ENCODE peak calls at places on chromosomes 11 and 22, in eight cellular contexts. One of them, this sample, is unnamed.
A peak's percentile ranks its signal among the peaks of the same experiment; 100 is the strongest.

GRCh38 chr11:76596652-76597051 is 73.9 kb downstream of the LRRC32 start:
- DNase-seq in transverse colon: no peak
- DNase-seq in dorsolateral prefrontal cortex: no peak
- DNase-seq in psoas muscle: no peak
- DNase-seq in tibial artery: no peak
- DNase-seq in AG10803: no peak
- DNase-seq in HL-60: no peak
- DNase-seq in heart left ventricle: no peak
- DNase-seq in this sample: no peak

GRCh38 chr22:43197271-43197941 is 10.5 kb upstream of the TTLL12 start:
- DNase-seq in transverse colon: no peak
- DNase-seq in dorsolateral prefrontal cortex: no peak
- DNase-seq in psoas muscle: peak; percentile 8
- DNase-seq in tibial artery: no peak
- DNase-seq in AG10803: peak; percentile 79
- DNase-seq in HL-60: no peak
- DNase-seq in heart left ventricle: no peak
- DNase-seq in this sample: no peak

GRCh38 chr22:43411981-43412807 is at the start of gene MPPED1:
- DNase-seq in transverse colon: no peak
- DNase-seq in dorsolateral prefrontal cortex: no peak
- DNase-seq in psoas muscle: no peak
- DNase-seq in tibial artery: no peak
- DNase-seq in AG10803: no peak
- DNase-seq in HL-60: no peak
- DNase-seq in heart left ventricle: no peak
- DNase-seq in this sample: no peak

GRCh38 chr22:39332441-39333064 is 13.1 kb upstream of the RPL3 start:
- DNase-seq in transverse colon: no peak
- DNase-seq in dorsolateral prefrontal cortex: no peak
- DNase-seq in psoas muscle: no peak
- DNase-seq in tibial artery: no peak
- DNase-seq in AG10803: peak; percentile 69
- DNase-seq in HL-60: no peak
- DNase-seq in heart left ventricle: no peak
- DNase-seq in this sample: no peak

GRCh38 chr11:122628691-122629555 is 26.6 kb upstream of the UBASH3B start:
- DNase-seq in transverse colon: peak; percentile 64
- DNase-seq in dorsolateral prefrontal cortex: peak; percentile 51
- DNase-seq in psoas muscle: peak; percentile 48
- DNase-seq in tibial artery: peak; percentile 77
- DNase-seq in AG10803: peak; percentile 69
- DNase-seq in HL-60: peak; percentile 52
- DNase-seq in heart left ventricle: peak; percentile 42
- DNase-seq in this sample: peak; percentile 83

GRCh38 chr11:67248653-67249052 is 17.6 kb upstream of the GRK2 start:
- DNase-seq in transverse colon: no peak
- DNase-seq in dorsolateral prefrontal cortex: no peak
- DNase-seq in psoas muscle: peak; percentile 77
- DNase-seq in tibial artery: no peak
- DNase-seq in AG10803: peak; percentile 61
- DNase-seq in HL-60: no peak
- DNase-seq in heart left ventricle: peak; percentile 62
- DNase-seq in this sample: peak; percentile 22

GRCh38 chr22:20236052-20236717 is 31.9 kb downstream of the RTN4R start:
- DNase-seq in transverse colon: no peak
- DNase-seq in dorsolateral prefrontal cortex: no peak
- DNase-seq in psoas muscle: no peak
- DNase-seq in tibial artery: no peak
- DNase-seq in AG10803: no peak
- DNase-seq in HL-60: no peak
- DNase-seq in heart left ventricle: no peak
- DNase-seq in this sample: no peak

GRCh38 chr22:30397656-30398635 is 1.1 kb downstream of the SEC14L2 start:
- DNase-seq in transverse colon: no peak
- DNase-seq in dorsolateral prefrontal cortex: no peak
- DNase-seq in psoas muscle: no peak
- DNase-seq in tibial artery: no peak
- DNase-seq in AG10803: no peak
- DNase-seq in HL-60: no peak
- DNase-seq in heart left ventricle: no peak
- DNase-seq in this sample: no peak

GRCh38 chr11:76700177-76701100 is 29.9 kb upstream of the LRRC32 start:
- DNase-seq in transverse colon: no peak
- DNase-seq in dorsolateral prefrontal cortex: no peak
- DNase-seq in psoas muscle: peak; percentile 70
- DNase-seq in tibial artery: no peak
- DNase-seq in AG10803: peak; percentile 95
- DNase-seq in HL-60: no peak
- DNase-seq in heart left ventricle: no peak
- DNase-seq in this sample: peak; percentile 75

GRCh38 chr11:72358461-72359405 is 75.6 kb downstream of the CLPB start:
- DNase-seq in transverse colon: no peak
- DNase-seq in dorsolateral prefrontal cortex: no peak
- DNase-seq in psoas muscle: no peak
- DNase-seq in tibial artery: no peak
- DNase-seq in AG10803: no peak
- DNase-seq in HL-60: no peak
- DNase-seq in heart left ventricle: no peak
- DNase-seq in this sample: no peak

GRCh38 chr22:18056161-18056666 is 21.6 kb upstream of the PEX26 start:
- DNase-seq in transverse colon: peak; percentile 57
- DNase-seq in dorsolateral prefrontal cortex: peak; percentile 58
- DNase-seq in psoas muscle: peak; percentile 28
- DNase-seq in tibial artery: no peak
- DNase-seq in AG10803: peak; percentile 84
- DNase-seq in HL-60: no peak
- DNase-seq in heart left ventricle: no peak
- DNase-seq in this sample: peak; percentile 56

GRCh38 chr22:48892571-48893287 is 934.9 kb downstream of the BRD1 start:
- DNase-seq in transverse colon: no peak
- DNase-seq in dorsolateral prefrontal cortex: no peak
- DNase-seq in psoas muscle: no peak
- DNase-seq in tibial artery: no peak
- DNase-seq in AG10803: no peak
- DNase-seq in HL-60: no peak
- DNase-seq in heart left ventricle: no peak
- DNase-seq in this sample: no peak

GRCh38 chr11:75159081-75159953 is 8.4 kb downstream of the SLCO2B1 start:
- DNase-seq in transverse colon: peak; percentile 79
- DNase-seq in dorsolateral prefrontal cortex: no peak
- DNase-seq in psoas muscle: no peak
- DNase-seq in tibial artery: no peak
- DNase-seq in AG10803: no peak
- DNase-seq in HL-60: no peak
- DNase-seq in heart left ventricle: no peak
- DNase-seq in this sample: no peak

GRCh38 chr11:35822815-35823495 is 120.9 kb upstream of the LDLRAD3 start:
- DNase-seq in transverse colon: no peak
- DNase-seq in dorsolateral prefrontal cortex: no peak
- DNase-seq in psoas muscle: no peak
- DNase-seq in tibial artery: no peak
- DNase-seq in AG10803: no peak
- DNase-seq in HL-60: no peak
- DNase-seq in heart left ventricle: no peak
- DNase-seq in this sample: peak; percentile 41

GRCh38 chr11:102733232-102733875 is 8.6 kb upstream of the MMP8 start:
- DNase-seq in transverse colon: peak; percentile 72
- DNase-seq in dorsolateral prefrontal cortex: no peak
- DNase-seq in psoas muscle: peak; percentile 15
- DNase-seq in tibial artery: peak; percentile 26
- DNase-seq in AG10803: peak; percentile 49
- DNase-seq in HL-60: no peak
- DNase-seq in heart left ventricle: peak; percentile 15
- DNase-seq in this sample: peak; percentile 61

DNA sequence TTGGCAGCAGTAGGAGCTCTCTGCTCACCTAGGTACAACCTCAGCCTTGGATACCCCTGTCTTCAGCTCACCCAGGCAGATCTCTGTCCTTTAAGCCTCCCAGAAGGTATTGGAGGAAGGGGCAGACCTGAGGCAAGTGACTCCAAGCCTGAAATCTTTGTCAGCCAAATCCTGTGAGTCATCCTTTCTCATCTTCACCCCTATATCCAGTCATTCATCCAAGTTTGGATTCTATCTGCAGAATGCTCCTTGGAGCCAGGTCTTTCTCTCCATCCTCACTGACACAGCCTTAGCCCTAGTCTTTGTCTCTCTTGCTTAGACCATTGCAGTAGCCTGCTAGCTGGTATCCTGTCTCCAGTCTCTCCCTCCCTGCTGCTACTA is 10.4 kb upstream of the THY1 start:
- DNase-seq in transverse colon: no peak
- DNase-seq in dorsolateral prefrontal cortex: no peak
- DNase-seq in psoas muscle: no peak
- DNase-seq in tibial artery: no peak
- DNase-seq in AG10803: peak; percentile 62
- DNase-seq in HL-60: no peak
- DNase-seq in heart left ventricle: no peak
- DNase-seq in this sample: no peak
- H3K4me3 ChIP-seq in transverse colon: no peak overlapping the region
- H3K4me3 ChIP-seq in dorsolateral prefrontal cortex: no peak overlapping the region
- H3K4me3 ChIP-seq in psoas muscle: no peak overlapping the region
- H3K4me3 ChIP-seq in tibial artery: no peak overlapping the region
- H3K4me3 ChIP-seq in AG10803: peak overlapping the region; percentile 52
- H3K4me3 ChIP-seq in HL-60: no peak overlapping the region
- H3K4me3 ChIP-seq in heart left ventricle: no peak overlapping the region
- H3K4me3 ChIP-seq in this sample: no peak overlapping the region

DNA sequence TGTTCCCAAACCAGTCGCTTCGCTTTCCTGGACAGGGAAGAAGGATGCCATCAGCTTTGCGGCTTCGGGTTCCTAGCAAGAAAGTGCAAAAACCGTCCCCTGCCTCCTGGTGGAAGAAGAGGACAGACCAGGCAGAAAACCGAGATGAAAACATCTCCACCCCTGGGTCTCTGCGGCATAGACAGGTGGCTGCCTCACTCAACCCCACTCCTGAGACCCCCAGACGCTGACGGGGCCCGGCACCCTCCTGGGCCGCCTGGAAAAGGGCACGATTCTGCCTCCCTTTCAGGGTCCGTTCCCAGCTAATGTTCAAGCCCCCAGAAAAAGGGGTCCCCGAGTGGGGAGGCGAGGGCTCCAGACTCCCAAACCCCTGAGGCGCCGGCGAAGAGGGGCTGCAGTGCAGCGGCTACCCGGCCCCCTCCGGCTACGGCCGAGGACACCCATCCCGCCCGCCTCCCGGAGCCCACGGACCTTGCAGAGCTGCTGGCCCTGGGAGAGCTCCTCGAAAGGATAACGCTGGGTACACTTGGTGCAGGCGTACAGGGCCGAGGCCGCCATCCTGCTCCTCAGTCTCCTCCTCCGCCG is 569 bp downstream of the FAM76B start:
- DNase-seq in transverse colon: peak; percentile 13
- DNase-seq in dorsolateral prefrontal cortex: no peak
- DNase-seq in psoas muscle: no peak
- DNase-seq in tibial artery: peak; percentile 25
- DNase-seq in AG10803: peak; percentile 47
- DNase-seq in HL-60: no peak
- DNase-seq in heart left ventricle: peak; percentile 7
- DNase-seq in this sample: peak; percentile 54
- TF ChIP-seq CTCF in transverse colon: peak; percentile 7
- TF ChIP-seq CTCF in dorsolateral prefrontal cortex: no peak
- TF ChIP-seq CTCF in psoas muscle: no peak
- TF ChIP-seq CTCF in tibial artery: no peak
- TF ChIP-seq CTCF in AG10803: peak; percentile 52
- TF ChIP-seq CTCF in HL-60: no peak
- TF ChIP-seq CTCF in heart left ventricle: no peak
- TF ChIP-seq CTCF in this sample: peak; percentile 55

GRCh38 chr11:7020183-7020917 is at the start of the genes NLRP14 and ZNF214:
- DNase-seq in transverse colon: peak; percentile 94
- DNase-seq in dorsolateral prefrontal cortex: peak; percentile 86
- DNase-seq in psoas muscle: peak; percentile 93
- DNase-seq in tibial artery: peak; percentile 92
- DNase-seq in AG10803: peak; percentile 92
- DNase-seq in HL-60: no peak
- DNase-seq in heart left ventricle: peak; percentile 90
- DNase-seq in this sample: peak; percentile 95
- H3K4me3 ChIP-seq in transverse colon: peak within 1 kb of the TSS; percentile 55
- H3K4me3 ChIP-seq in dorsolateral prefrontal cortex: peak within 1 kb of the TSS; percentile 92
- H3K4me3 ChIP-seq in psoas muscle: peak within 1 kb of the TSS; percentile 73
- H3K4me3 ChIP-seq in tibial artery: peak within 1 kb of the TSS; percentile 64
- H3K4me3 ChIP-seq in AG10803: peak within 1 kb of the TSS; percentile 96
- H3K4me3 ChIP-seq in HL-60: no peak within 1 kb of the TSS
- H3K4me3 ChIP-seq in heart left ventricle: peak within 1 kb of the TSS; percentile 77
- H3K4me3 ChIP-seq in this sample: peak within 1 kb of the TSS; percentile 92

DNA sequence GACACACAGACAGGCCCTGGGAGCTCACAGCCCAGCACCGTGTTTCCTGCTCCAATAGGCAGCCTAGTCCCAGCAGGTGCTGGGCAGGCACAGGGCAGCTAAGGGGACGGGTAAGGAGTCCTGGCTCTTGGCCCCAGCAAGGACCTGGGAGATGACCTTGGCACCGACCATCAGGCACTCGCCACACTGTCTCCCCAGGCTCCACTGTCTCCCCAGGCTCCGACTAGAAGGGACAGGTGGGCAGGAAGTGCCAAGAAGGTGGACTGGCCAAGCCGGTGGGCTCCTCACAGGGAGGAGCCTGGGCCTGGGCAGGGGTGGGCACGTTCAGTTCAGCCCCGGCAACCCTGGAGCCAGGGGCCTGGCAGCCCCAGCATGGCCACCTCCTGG is 193.9 kb downstream of the IGLL1 start:
- DNase-seq in transverse colon: no peak
- DNase-seq in dorsolateral prefrontal cortex: no peak
- DNase-seq in psoas muscle: no peak
- DNase-seq in tibial artery: peak; percentile 16
- DNase-seq in AG10803: no peak
- DNase-seq in HL-60: no peak
- DNase-seq in heart left ventricle: no peak
- DNase-seq in this sample: no peak
- TF ChIP-seq CTCF in transverse colon: no peak
- TF ChIP-seq CTCF in dorsolateral prefrontal cortex: peak; percentile 40
- TF ChIP-seq CTCF in psoas muscle: peak; percentile 2
- TF ChIP-seq CTCF in tibial artery: no peak
- TF ChIP-seq CTCF in AG10803: no peak
- TF ChIP-seq CTCF in HL-60: no peak
- TF ChIP-seq CTCF in heart left ventricle: no peak
- TF ChIP-seq CTCF in this sample: no peak

GRCh38 chr11:2525941-2526807 is 81.4 kb downstream of the KCNQ1 start:
- DNase-seq in transverse colon: peak; percentile 46
- DNase-seq in dorsolateral prefrontal cortex: peak; percentile 1
- DNase-seq in psoas muscle: peak; percentile 5
- DNase-seq in tibial artery: peak; percentile 17
- DNase-seq in AG10803: no peak
- DNase-seq in HL-60: no peak
- DNase-seq in heart left ventricle: peak; percentile 8
- DNase-seq in this sample: no peak
- H3K4me3 ChIP-seq in transverse colon: peak overlapping the region; percentile 9
- H3K4me3 ChIP-seq in dorsolateral prefrontal cortex: no peak overlapping the region
- H3K4me3 ChIP-seq in psoas muscle: no peak overlapping the region
- H3K4me3 ChIP-seq in tibial artery: no peak overlapping the region
- H3K4me3 ChIP-seq in AG10803: no peak overlapping the region
- H3K4me3 ChIP-seq in HL-60: no peak overlapping the region
- H3K4me3 ChIP-seq in heart left ventricle: peak overlapping the region; percentile 28
- H3K4me3 ChIP-seq in this sample: no peak overlapping the region

This sample was measured in choroid plexus epithelial cell.